ENCODE peak calls at places on chromosomes 1 and 21, in four cellular contexts. D is bronchial epithelial cell, C is AG20443, S is uterus. K is an unnamed sample.

GRCh38 chr1:36053978-36054377 is 29.9 kb upstream of the TEKT2 start:
- DNase-seq in D (no peak), S (no peak), C (no peak), K (no peak)

GRCh38 chr1:54815086-54815876 is 14.2 kb upstream of the TTC22 start:
- DNase-seq in C (no peak), D (peak), S (no peak), K (no peak)

GRCh38 chr1:14570514-14570913 is 28.0 kb upstream of the KAZN start:
- DNase-seq in S (no peak), C (no peak), D (peak), K (no peak)

GRCh38 chr21:44872266-44872567 is 1.3 kb downstream of the PTTG1IP start:
- DNase-seq in D (peak), C (no peak), S (no peak), K (no peak)

GRCh38 chr1:180080439-180080838 is 74.2 kb upstream of the QSOX1 start:
- DNase-seq in C (no peak), D (peak), S (no peak), K (no peak)

GRCh38 chr1:25804244-25804963 is 4.4 kb downstream of the SELENON start:
- DNase-seq in D (peak), C (peak), S (no peak), K (peak)

GRCh38 chr1:17831619-17832018 is 76.5 kb downstream of the ACTL8 start:
- DNase-seq in C (peak), D (peak), S (no peak), K (peak)

GRCh38 chr1:160260436-160261382 is 1.6 kb downstream of the DCAF8 start:
- DNase-seq in D (peak), S (peak), C (peak), K (no peak)

GRCh38 chr1:48869116-48869893 is 92.6 kb upstream of the BEND5 start:
- DNase-seq in S (no peak), D (peak), C (peak), K (peak)

GRCh38 chr1:221740941-221741363 is 937 bp downstream of the DUSP10 start:
- DNase-seq in D (peak), S (no peak), C (peak), K (peak)

GRCh38 chr1:32411261-32411660 is 17.0 kb upstream of the BSDC1 start:
- DNase-seq in D (no peak), C (no peak), S (no peak), K (no peak)

GRCh38 chr1:245306628-245307410 is 152.0 kb downstream of the KIF26B start:
- DNase-seq in C (no peak), S (no peak), D (no peak), K (no peak)

GRCh38 chr21:38847556-38847955 is 41.8 kb downstream of the ETS2 start:
- DNase-seq in D (peak), C (no peak), S (no peak), K (no peak)

GRCh38 chr1:33928256-33928655 is 64.4 kb downstream of the HMGB4 start:
- DNase-seq in C (no peak), D (no peak), S (no peak), K (no peak)

GRCh38 chr1:236067854-236068454 is 3.1 kb upstream of the NID1 start:
- DNase-seq in S (peak), C (no peak), D (no peak), K (no peak)